ENCODE peak calls at places on chromosomes 6 and 20, in ten cellular contexts. K, Y, X, H, R, M, C, U, A and T are unnamed samples.

GRCh38 chr6:83463886-83464285 is 33.0 kb upstream of the ME1 start:
- DNase-seq in Y (no peak), K (no peak), A (no peak), R (no peak), C (no peak), H (no peak), M (no peak), U (no peak), X (no peak), T (no peak)

GRCh38 chr6:135909737-135910387 is 58.4 kb downstream of the PDE7B start:
- DNase-seq in U (peak), H (peak), R (peak), C (peak), X (peak), K (no peak), A (peak), Y (no peak), M (peak), T (no peak)

GRCh38 chr6:38599966-38600550 is 39.7 kb downstream of the BTBD9 start:
- DNase-seq in U (peak), C (no peak), R (no peak), A (no peak), X (no peak), Y (no peak), K (no peak), M (no peak), H (no peak), T (no peak)

GRCh38 chr20:43658723-43659419 is 8.0 kb upstream of the MYBL2 start:
- DNase-seq in U (no peak), K (no peak), M (no peak), X (no peak), H (no peak), C (no peak), Y (no peak), A (no peak), R (no peak), T (no peak)

GRCh38 chr6:27472182-27472616 is 706 bp downstream of the ZNF184 start:
- DNase-seq in C (peak), H (peak), R (peak), Y (no peak), A (peak), X (peak), K (no peak), M (peak), U (peak), T (no peak)

GRCh38 chr20:59040682-59041081 is 1.9 kb downstream of the PRELID3B start:
- DNase-seq in U (no peak), A (no peak), M (no peak), K (no peak), R (no peak), C (no peak), X (no peak), H (no peak), Y (no peak), T (no peak)

GRCh38 chr6:166167258-166167731 is 356 bp downstream of the TBXT start:
- DNase-seq in R (no peak), Y (no peak), C (no peak), U (no peak), M (no peak), K (no peak), X (no peak), A (no peak), H (no peak), T (no peak)

GRCh38 chr6:132964101-132964867 is 149.9 kb downstream of the RPS12 start:
- DNase-seq in M (no peak), H (no peak), Y (no peak), A (peak), K (no peak), U (no peak), C (no peak), X (no peak), R (no peak), T (no peak)

GRCh38 chr20:38387953-38388352 is 41.7 kb downstream of the LBP start:
- DNase-seq in M (no peak), R (no peak), Y (no peak), X (no peak), H (no peak), A (no peak), C (no peak), U (no peak), K (no peak), T (no peak)

GRCh38 chr6:23174781-23175361 is 605.5 kb downstream of the HDGFL1 start:
- DNase-seq in H (no peak), C (peak), Y (peak), R (no peak), K (no peak), M (no peak), U (no peak), X (no peak), A (no peak), T (no peak)

GRCh38 chr6:134584809-134585528 is 267.1 kb upstream of the SGK1 start:
- DNase-seq in H (no peak), C (no peak), K (no peak), R (no peak), U (no peak), Y (no peak), X (no peak), A (peak), M (no peak), T (no peak)